ENCODE peak calls at places on chromosomes 11 and 22, in seven cellular contexts. One of them, this sample, is unnamed.

GRCh38 chr11:75443043-75443442 is 10.0 kb upstream of the KLHL35 start:
- DNase-seq in ovary: no peak
- DNase-seq in transverse colon: no peak
- DNase-seq in fibroblast of lung: no peak
- DNase-seq in fibroblast of mammary gland: no peak
- DNase-seq in neural progenitor cell: no peak
- DNase-seq in bronchial epithelial cell: no peak
- DNase-seq in this sample: no peak

GRCh38 chr11:67032830-67033555 is 10.1 kb downstream of the SYT12 start:
- DNase-seq in ovary: no peak
- DNase-seq in transverse colon: no peak
- DNase-seq in fibroblast of lung: peak
- DNase-seq in fibroblast of mammary gland: peak
- DNase-seq in neural progenitor cell: no peak
- DNase-seq in bronchial epithelial cell: peak
- DNase-seq in this sample: no peak

GRCh38 chr11:59846556-59846955 is 1.3 kb upstream of the CBLIF start:
- DNase-seq in ovary: no peak
- DNase-seq in transverse colon: no peak
- DNase-seq in fibroblast of lung: no peak
- DNase-seq in fibroblast of mammary gland: no peak
- DNase-seq in neural progenitor cell: no peak
- DNase-seq in bronchial epithelial cell: no peak
- DNase-seq in this sample: no peak

GRCh38 chr22:27113211-27114030 is 456.0 kb downstream of the MIAT start:
- DNase-seq in ovary: peak
- DNase-seq in transverse colon: peak
- DNase-seq in fibroblast of lung: peak
- DNase-seq in fibroblast of mammary gland: peak
- DNase-seq in neural progenitor cell: no peak
- DNase-seq in bronchial epithelial cell: peak
- DNase-seq in this sample: no peak

GRCh38 chr22:25742918-25743708 is 1.1 kb downstream of the MYO18B start:
- DNase-seq in ovary: no peak
- DNase-seq in transverse colon: no peak
- DNase-seq in fibroblast of lung: no peak
- DNase-seq in fibroblast of mammary gland: no peak
- DNase-seq in neural progenitor cell: no peak
- DNase-seq in bronchial epithelial cell: no peak
- DNase-seq in this sample: no peak

GRCh38 chr11:57249384-57250319 is 12.6 kb upstream of the APLNR start:
- DNase-seq in ovary: peak
- DNase-seq in transverse colon: peak
- DNase-seq in fibroblast of lung: peak
- DNase-seq in fibroblast of mammary gland: peak
- DNase-seq in neural progenitor cell: peak
- DNase-seq in bronchial epithelial cell: peak
- DNase-seq in this sample: peak

GRCh38 chr11:114606003-114606801 is 10.6 kb upstream of the NXPE4 start:
- DNase-seq in ovary: no peak
- DNase-seq in transverse colon: no peak
- DNase-seq in fibroblast of lung: no peak
- DNase-seq in fibroblast of mammary gland: peak
- DNase-seq in neural progenitor cell: no peak
- DNase-seq in bronchial epithelial cell: no peak
- DNase-seq in this sample: no peak

GRCh38 chr22:49751968-49752597 is 75.6 kb downstream of the BRD1 start:
- DNase-seq in ovary: no peak
- DNase-seq in transverse colon: no peak
- DNase-seq in fibroblast of lung: no peak
- DNase-seq in fibroblast of mammary gland: no peak
- DNase-seq in neural progenitor cell: peak
- DNase-seq in bronchial epithelial cell: no peak
- DNase-seq in this sample: no peak

GRCh38 chr22:17910561-17911311 is 113.6 kb downstream of the MICAL3 start:
- DNase-seq in ovary: peak
- DNase-seq in transverse colon: peak
- DNase-seq in fibroblast of lung: peak
- DNase-seq in fibroblast of mammary gland: peak
- DNase-seq in neural progenitor cell: peak
- DNase-seq in bronchial epithelial cell: peak
- DNase-seq in this sample: no peak

GRCh38 chr11:117821431-117821830 is 3.1 kb downstream of the FXYD2 start:
- DNase-seq in ovary: no peak
- DNase-seq in transverse colon: no peak
- DNase-seq in fibroblast of lung: no peak
- DNase-seq in fibroblast of mammary gland: no peak
- DNase-seq in neural progenitor cell: no peak
- DNase-seq in bronchial epithelial cell: no peak
- DNase-seq in this sample: no peak

GRCh38 chr11:117822522-117823033 is 2.0 kb downstream of the FXYD2 start:
- DNase-seq in ovary: no peak
- DNase-seq in transverse colon: peak
- DNase-seq in fibroblast of lung: no peak
- DNase-seq in fibroblast of mammary gland: no peak
- DNase-seq in neural progenitor cell: no peak
- DNase-seq in bronchial epithelial cell: no peak
- DNase-seq in this sample: no peak

GRCh38 chr11:117823294-117823940 is 1.1 kb downstream of the FXYD2 start:
- DNase-seq in ovary: no peak
- DNase-seq in transverse colon: peak
- DNase-seq in fibroblast of lung: no peak
- DNase-seq in fibroblast of mammary gland: no peak
- DNase-seq in neural progenitor cell: peak
- DNase-seq in bronchial epithelial cell: no peak
- DNase-seq in this sample: peak

GRCh38 chr11:117820516-117820915 is 4.0 kb downstream of the FXYD2 start:
- DNase-seq in ovary: no peak
- DNase-seq in transverse colon: no peak
- DNase-seq in fibroblast of lung: no peak
- DNase-seq in fibroblast of mammary gland: no peak
- DNase-seq in neural progenitor cell: no peak
- DNase-seq in bronchial epithelial cell: no peak
- DNase-seq in this sample: no peak

GRCh38 chr11:117822031-117822521 is 2.5 kb downstream of the FXYD2 start:
- DNase-seq in ovary: no peak
- DNase-seq in transverse colon: peak
- DNase-seq in fibroblast of lung: no peak
- DNase-seq in fibroblast of mammary gland: no peak
- DNase-seq in neural progenitor cell: peak
- DNase-seq in bronchial epithelial cell: no peak
- DNase-seq in this sample: peak
- TF ChIP-seq CTCF in ovary: no peak
- TF ChIP-seq CTCF in transverse colon: peak
- TF ChIP-seq CTCF in fibroblast of lung: peak
- TF ChIP-seq CTCF in fibroblast of mammary gland: peak
- TF ChIP-seq CTCF in neural progenitor cell: peak
- TF ChIP-seq CTCF in bronchial epithelial cell: peak
- TF ChIP-seq CTCF in this sample: peak

DNA sequence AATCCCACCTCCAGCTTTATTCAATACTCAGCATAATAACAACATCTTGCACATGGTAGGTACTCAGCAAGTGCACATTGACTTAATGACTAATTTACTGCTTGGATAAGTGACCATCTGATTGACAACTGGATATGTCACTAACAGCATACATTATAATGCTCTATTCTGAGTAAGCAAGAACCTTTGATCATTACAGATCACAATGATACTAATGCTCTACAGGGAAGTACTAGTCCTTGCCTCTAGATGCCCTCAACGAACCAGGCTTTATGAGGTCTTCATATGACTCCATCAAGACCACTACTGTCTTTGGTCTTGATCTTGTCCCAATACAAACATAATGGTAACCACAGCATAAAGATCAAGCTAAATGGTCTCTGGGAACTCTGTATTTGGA is 167.6 kb upstream of the MTMR2 start:
- DNase-seq in ovary: no peak
- DNase-seq in transverse colon: no peak
- DNase-seq in fibroblast of lung: no peak
- DNase-seq in fibroblast of mammary gland: no peak
- DNase-seq in neural progenitor cell: no peak
- DNase-seq in bronchial epithelial cell: no peak
- DNase-seq in this sample: peak
- TF ChIP-seq CTCF in ovary: no peak
- TF ChIP-seq CTCF in transverse colon: no peak
- TF ChIP-seq CTCF in fibroblast of lung: no peak
- TF ChIP-seq CTCF in fibroblast of mammary gland: no peak
- TF ChIP-seq CTCF in neural progenitor cell: no peak
- TF ChIP-seq CTCF in bronchial epithelial cell: no peak
- TF ChIP-seq CTCF in this sample: no peak

DNA sequence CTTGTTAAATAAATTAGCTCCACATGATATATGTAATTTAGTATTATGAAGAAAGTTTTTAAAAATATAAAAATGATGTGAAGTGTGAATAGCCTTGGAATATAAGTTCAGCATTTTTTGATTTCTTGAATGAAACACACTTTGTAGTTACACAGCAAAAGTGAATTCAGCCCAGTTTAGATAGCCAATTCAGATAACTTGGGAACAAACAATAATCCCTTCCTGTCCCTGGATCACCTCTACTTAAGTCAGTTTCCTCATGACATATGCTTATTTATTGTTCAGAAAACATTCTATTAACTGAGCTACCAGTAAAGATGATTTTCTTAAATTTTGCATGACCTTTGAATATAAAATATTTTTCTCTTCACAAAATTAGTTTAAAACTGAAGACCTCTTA is 107.4 kb downstream of the PGR start:
- DNase-seq in ovary: no peak
- DNase-seq in transverse colon: no peak
- DNase-seq in fibroblast of lung: no peak
- DNase-seq in fibroblast of mammary gland: no peak
- DNase-seq in neural progenitor cell: no peak
- DNase-seq in bronchial epithelial cell: no peak
- DNase-seq in this sample: no peak
- TF ChIP-seq CTCF in ovary: no peak
- TF ChIP-seq CTCF in transverse colon: no peak
- TF ChIP-seq CTCF in fibroblast of lung: no peak
- TF ChIP-seq CTCF in fibroblast of mammary gland: no peak
- TF ChIP-seq CTCF in neural progenitor cell: no peak
- TF ChIP-seq CTCF in bronchial epithelial cell: no peak
- TF ChIP-seq CTCF in this sample: no peak

GRCh38 chr22:42263944-42264343 is 6.5 kb downstream of the TCF20 start:
- DNase-seq in ovary: no peak
- DNase-seq in transverse colon: no peak
- DNase-seq in fibroblast of lung: no peak
- DNase-seq in fibroblast of mammary gland: no peak
- DNase-seq in neural progenitor cell: no peak
- DNase-seq in bronchial epithelial cell: no peak
- DNase-seq in this sample: no peak
- TF ChIP-seq CTCF in ovary: no peak
- TF ChIP-seq CTCF in transverse colon: no peak
- TF ChIP-seq CTCF in fibroblast of lung: no peak
- TF ChIP-seq CTCF in fibroblast of mammary gland: no peak
- TF ChIP-seq CTCF in neural progenitor cell: no peak
- TF ChIP-seq CTCF in bronchial epithelial cell: no peak
- TF ChIP-seq CTCF in this sample: no peak